ENCODE peak calls at places on chromosomes 1 and 21, in ten cellular contexts. One of them, this sample, is unnamed.
A peak's percentile ranks its signal among the peaks of the same experiment; 100 is the strongest.

GRCh38 chr1:115980998-115981993 is 5.0 kb downstream of the SLC22A15 start:
- DNase-seq in Peyer's patch: no peak
- DNase-seq in choroid plexus epithelial cell: peak; percentile 63
- DNase-seq in mesothelial cell of epicardium: no peak
- DNase-seq in BE2C: peak; percentile 20
- DNase-seq in AG04450: no peak
- DNase-seq in omental fat pad: no peak
- DNase-seq in mammary epithelial cell: peak; percentile 51
- DNase-seq in HCT116: peak; percentile 42
- DNase-seq in right lobe of liver: no peak
- DNase-seq in this sample: no peak

GRCh38 chr1:238681451-238681850 is 704.9 kb upstream of the CHRM3 start:
- DNase-seq in Peyer's patch: no peak
- DNase-seq in choroid plexus epithelial cell: peak; percentile 57
- DNase-seq in mesothelial cell of epicardium: no peak
- DNase-seq in BE2C: no peak
- DNase-seq in AG04450: no peak
- DNase-seq in omental fat pad: no peak
- DNase-seq in mammary epithelial cell: no peak
- DNase-seq in HCT116: no peak
- DNase-seq in right lobe of liver: no peak
- DNase-seq in this sample: no peak

GRCh38 chr1:38744452-38745350 is 114.9 kb downstream of the RRAGC start:
- DNase-seq in Peyer's patch: no peak
- DNase-seq in choroid plexus epithelial cell: no peak
- DNase-seq in mesothelial cell of epicardium: no peak
- DNase-seq in BE2C: no peak
- DNase-seq in AG04450: no peak
- DNase-seq in omental fat pad: no peak
- DNase-seq in mammary epithelial cell: no peak
- DNase-seq in HCT116: no peak
- DNase-seq in right lobe of liver: no peak
- DNase-seq in this sample: no peak

GRCh38 chr1:221823566-221823965 is 81.7 kb upstream of the DUSP10 start:
- DNase-seq in Peyer's patch: no peak
- DNase-seq in choroid plexus epithelial cell: no peak
- DNase-seq in mesothelial cell of epicardium: no peak
- DNase-seq in BE2C: no peak
- DNase-seq in AG04450: no peak
- DNase-seq in omental fat pad: no peak
- DNase-seq in mammary epithelial cell: no peak
- DNase-seq in HCT116: no peak
- DNase-seq in right lobe of liver: no peak
- DNase-seq in this sample: no peak

GRCh38 chr1:233707153-233707905 is 93.4 kb downstream of the KCNK1 start:
- DNase-seq in Peyer's patch: no peak
- DNase-seq in choroid plexus epithelial cell: no peak
- DNase-seq in mesothelial cell of epicardium: no peak
- DNase-seq in BE2C: no peak
- DNase-seq in AG04450: no peak
- DNase-seq in omental fat pad: no peak
- DNase-seq in mammary epithelial cell: peak; percentile 89
- DNase-seq in HCT116: peak; percentile 77
- DNase-seq in right lobe of liver: no peak
- DNase-seq in this sample: no peak

GRCh38 chr1:167616521-167616920 is 13.5 kb upstream of the RCSD1 start:
- DNase-seq in Peyer's patch: no peak
- DNase-seq in choroid plexus epithelial cell: no peak
- DNase-seq in mesothelial cell of epicardium: no peak
- DNase-seq in BE2C: no peak
- DNase-seq in AG04450: no peak
- DNase-seq in omental fat pad: no peak
- DNase-seq in mammary epithelial cell: no peak
- DNase-seq in HCT116: no peak
- DNase-seq in right lobe of liver: no peak
- DNase-seq in this sample: no peak

GRCh38 chr1:228960705-228961104 is 225.4 kb downstream of the RHOU start:
- DNase-seq in Peyer's patch: no peak
- DNase-seq in choroid plexus epithelial cell: no peak
- DNase-seq in mesothelial cell of epicardium: no peak
- DNase-seq in BE2C: no peak
- DNase-seq in AG04450: no peak
- DNase-seq in omental fat pad: no peak
- DNase-seq in mammary epithelial cell: no peak
- DNase-seq in HCT116: no peak
- DNase-seq in right lobe of liver: no peak
- DNase-seq in this sample: no peak

GRCh38 chr1:114390361-114390760 is 120.6 kb downstream of the TRIM33 start:
- DNase-seq in Peyer's patch: no peak
- DNase-seq in choroid plexus epithelial cell: no peak
- DNase-seq in mesothelial cell of epicardium: no peak
- DNase-seq in BE2C: no peak
- DNase-seq in AG04450: no peak
- DNase-seq in omental fat pad: no peak
- DNase-seq in mammary epithelial cell: no peak
- DNase-seq in HCT116: no peak
- DNase-seq in right lobe of liver: no peak
- DNase-seq in this sample: no peak

GRCh38 chr21:14551741-14552140 is 5.6 kb upstream of the SAMSN1 start:
- DNase-seq in Peyer's patch: no peak
- DNase-seq in choroid plexus epithelial cell: no peak
- DNase-seq in mesothelial cell of epicardium: no peak
- DNase-seq in BE2C: no peak
- DNase-seq in AG04450: no peak
- DNase-seq in omental fat pad: no peak
- DNase-seq in mammary epithelial cell: no peak
- DNase-seq in HCT116: no peak
- DNase-seq in right lobe of liver: no peak
- DNase-seq in this sample: no peak

GRCh38 chr1:181479137-181479745 is 4.1 kb upstream of the CACNA1E start:
- DNase-seq in Peyer's patch: no peak
- DNase-seq in choroid plexus epithelial cell: peak; percentile 84
- DNase-seq in mesothelial cell of epicardium: no peak
- DNase-seq in BE2C: peak; percentile 28
- DNase-seq in AG04450: peak; percentile 27
- DNase-seq in omental fat pad: no peak
- DNase-seq in mammary epithelial cell: peak; percentile 47
- DNase-seq in HCT116: peak; percentile 59
- DNase-seq in right lobe of liver: peak; percentile 59
- DNase-seq in this sample: no peak

GRCh38 chr1:167301355-167301754 is 80.7 kb downstream of the POU2F1 start:
- DNase-seq in Peyer's patch: no peak
- DNase-seq in choroid plexus epithelial cell: peak; percentile 11
- DNase-seq in mesothelial cell of epicardium: no peak
- DNase-seq in BE2C: no peak
- DNase-seq in AG04450: no peak
- DNase-seq in omental fat pad: no peak
- DNase-seq in mammary epithelial cell: no peak
- DNase-seq in HCT116: no peak
- DNase-seq in right lobe of liver: no peak
- DNase-seq in this sample: no peak

GRCh38 chr1:203520315-203520714 is 26.4 kb downstream of the OPTC start:
- DNase-seq in Peyer's patch: no peak
- DNase-seq in choroid plexus epithelial cell: no peak
- DNase-seq in mesothelial cell of epicardium: no peak
- DNase-seq in BE2C: no peak
- DNase-seq in AG04450: no peak
- DNase-seq in omental fat pad: no peak
- DNase-seq in mammary epithelial cell: no peak
- DNase-seq in HCT116: no peak
- DNase-seq in right lobe of liver: no peak
- DNase-seq in this sample: no peak

GRCh38 chr1:234212764-234213406 is 160.4 kb upstream of the COA6 start:
- DNase-seq in Peyer's patch: no peak
- DNase-seq in choroid plexus epithelial cell: peak; percentile 25
- DNase-seq in mesothelial cell of epicardium: no peak
- DNase-seq in BE2C: peak; percentile 35
- DNase-seq in AG04450: no peak
- DNase-seq in omental fat pad: no peak
- DNase-seq in mammary epithelial cell: peak; percentile 53
- DNase-seq in HCT116: no peak
- DNase-seq in right lobe of liver: no peak
- DNase-seq in this sample: no peak

GRCh38 chr1:7861452-7861851 is 8.6 kb upstream of the UTS2 start:
- DNase-seq in Peyer's patch: no peak
- DNase-seq in choroid plexus epithelial cell: no peak
- DNase-seq in mesothelial cell of epicardium: no peak
- DNase-seq in BE2C: no peak
- DNase-seq in AG04450: no peak
- DNase-seq in omental fat pad: no peak
- DNase-seq in mammary epithelial cell: no peak
- DNase-seq in HCT116: no peak
- DNase-seq in right lobe of liver: no peak
- DNase-seq in this sample: no peak

GRCh38 chr21:32246571-32246970 is 32.3 kb downstream of the MIS18A start:
- DNase-seq in Peyer's patch: no peak
- DNase-seq in choroid plexus epithelial cell: no peak
- DNase-seq in mesothelial cell of epicardium: no peak
- DNase-seq in BE2C: no peak
- DNase-seq in AG04450: no peak
- DNase-seq in omental fat pad: no peak
- DNase-seq in mammary epithelial cell: no peak
- DNase-seq in HCT116: no peak
- DNase-seq in right lobe of liver: no peak
- DNase-seq in this sample: no peak

GRCh38 chr21:32248616-32249550 is 30.0 kb downstream of the MIS18A start:
- DNase-seq in Peyer's patch: no peak
- DNase-seq in choroid plexus epithelial cell: no peak
- DNase-seq in mesothelial cell of epicardium: no peak
- DNase-seq in BE2C: no peak
- DNase-seq in AG04450: no peak
- DNase-seq in omental fat pad: no peak
- DNase-seq in mammary epithelial cell: no peak
- DNase-seq in HCT116: no peak
- DNase-seq in right lobe of liver: no peak
- DNase-seq in this sample: no peak

GRCh38 chr21:32253215-32253641 is 25.6 kb downstream of the MIS18A start:
- DNase-seq in Peyer's patch: no peak
- DNase-seq in choroid plexus epithelial cell: peak; percentile 4
- DNase-seq in mesothelial cell of epicardium: no peak
- DNase-seq in BE2C: peak; percentile 32
- DNase-seq in AG04450: peak; percentile 18
- DNase-seq in omental fat pad: peak; percentile 26
- DNase-seq in mammary epithelial cell: no peak
- DNase-seq in HCT116: no peak
- DNase-seq in right lobe of liver: no peak
- DNase-seq in this sample: no peak

GRCh38 chr21:32252136-32252535 is 26.7 kb downstream of the MIS18A start:
- DNase-seq in Peyer's patch: no peak
- DNase-seq in choroid plexus epithelial cell: no peak
- DNase-seq in mesothelial cell of epicardium: no peak
- DNase-seq in BE2C: no peak
- DNase-seq in AG04450: no peak
- DNase-seq in omental fat pad: no peak
- DNase-seq in mammary epithelial cell: no peak
- DNase-seq in HCT116: no peak
- DNase-seq in right lobe of liver: no peak
- DNase-seq in this sample: no peak

GRCh38 chr21:32249551-32250280 is 29.1 kb downstream of the MIS18A start:
- DNase-seq in Peyer's patch: no peak
- DNase-seq in choroid plexus epithelial cell: no peak
- DNase-seq in mesothelial cell of epicardium: no peak
- DNase-seq in BE2C: no peak
- DNase-seq in AG04450: no peak
- DNase-seq in omental fat pad: no peak
- DNase-seq in mammary epithelial cell: no peak
- DNase-seq in HCT116: no peak
- DNase-seq in right lobe of liver: no peak
- DNase-seq in this sample: no peak
- TF ChIP-seq CTCF in Peyer's patch: no peak
- TF ChIP-seq CTCF in choroid plexus epithelial cell: no peak
- TF ChIP-seq CTCF in mesothelial cell of epicardium: no peak
- TF ChIP-seq CTCF in BE2C: no peak
- TF ChIP-seq CTCF in AG04450: no peak
- TF ChIP-seq CTCF in omental fat pad: no peak
- TF ChIP-seq CTCF in mammary epithelial cell: no peak
- TF ChIP-seq CTCF in HCT116: no peak
- TF ChIP-seq CTCF in right lobe of liver: no peak
- TF ChIP-seq CTCF in this sample: no peak

DNA sequence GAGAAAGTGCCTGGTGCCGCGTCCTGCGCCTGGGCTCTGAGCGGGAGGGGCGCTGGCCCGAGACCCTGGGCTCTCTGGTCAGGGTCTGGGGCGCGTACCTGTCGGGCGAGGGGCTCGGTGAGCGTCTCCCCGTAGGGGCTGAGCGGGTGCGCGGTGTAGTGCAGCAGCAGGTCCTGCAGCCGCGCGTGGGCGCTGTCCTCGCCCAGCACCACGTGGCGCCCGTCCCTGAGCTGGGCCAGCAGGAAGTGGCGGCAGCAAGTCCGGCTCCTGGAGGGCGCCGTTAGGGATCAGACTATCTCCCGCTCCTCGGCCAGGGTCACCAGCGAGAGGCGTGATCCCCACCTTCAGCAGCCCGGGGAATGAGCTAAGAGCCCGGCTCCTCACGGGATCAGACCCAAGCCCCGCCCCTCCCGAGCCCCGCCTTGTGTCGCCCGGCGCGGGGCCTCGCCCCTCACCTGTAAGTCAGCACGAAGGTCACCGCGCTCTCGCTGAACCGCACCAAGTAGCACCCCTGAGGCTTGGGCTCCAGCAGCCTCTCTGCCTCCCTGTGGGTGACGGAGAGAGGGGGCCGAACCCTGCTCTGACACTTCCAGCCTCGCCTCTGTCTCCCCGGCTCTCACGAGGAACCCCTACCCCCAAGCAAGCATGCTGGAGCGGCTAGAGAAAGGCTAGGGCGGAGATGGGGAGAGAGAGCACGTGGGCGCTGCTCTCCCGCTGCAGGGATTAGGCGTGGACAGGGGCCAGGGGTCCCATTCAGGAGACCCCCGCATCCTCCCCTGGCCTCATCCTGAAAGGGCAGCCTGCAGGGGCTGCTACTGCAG is 2.7 kb downstream of the SH2D2A start:
- DNase-seq in Peyer's patch: peak; percentile 62
- DNase-seq in choroid plexus epithelial cell: peak; percentile 68
- DNase-seq in mesothelial cell of epicardium: peak; percentile 69
- DNase-seq in BE2C: peak; percentile 49
- DNase-seq in AG04450: no peak
- DNase-seq in omental fat pad: no peak
- DNase-seq in mammary epithelial cell: no peak
- DNase-seq in HCT116: peak; percentile 19
- DNase-seq in right lobe of liver: peak; percentile 70
- DNase-seq in this sample: no peak
- TF ChIP-seq CTCF in Peyer's patch: peak; percentile 70
- TF ChIP-seq CTCF in choroid plexus epithelial cell: peak; percentile 67
- TF ChIP-seq CTCF in mesothelial cell of epicardium: peak; percentile 44
- TF ChIP-seq CTCF in BE2C: peak; percentile 35
- TF ChIP-seq CTCF in AG04450: peak; percentile 49
- TF ChIP-seq CTCF in omental fat pad: no peak
- TF ChIP-seq CTCF in mammary epithelial cell: peak; percentile 61
- TF ChIP-seq CTCF in HCT116: peak; percentile 73
- TF ChIP-seq CTCF in right lobe of liver: peak; percentile 44
- TF ChIP-seq CTCF in this sample: peak; percentile 79

GRCh38 chr1:198056255-198056654 is 100.5 kb upstream of the NEK7 start:
- DNase-seq in Peyer's patch: no peak
- DNase-seq in choroid plexus epithelial cell: no peak
- DNase-seq in mesothelial cell of epicardium: no peak
- DNase-seq in BE2C: peak; percentile 57
- DNase-seq in AG04450: no peak
- DNase-seq in omental fat pad: no peak
- DNase-seq in mammary epithelial cell: no peak
- DNase-seq in HCT116: no peak
- DNase-seq in right lobe of liver: no peak
- DNase-seq in this sample: peak; percentile 66
- TF ChIP-seq CTCF in Peyer's patch: no peak
- TF ChIP-seq CTCF in choroid plexus epithelial cell: peak; percentile 42
- TF ChIP-seq CTCF in mesothelial cell of epicardium: no peak
- TF ChIP-seq CTCF in BE2C: peak; percentile 64
- TF ChIP-seq CTCF in AG04450: peak; percentile 19
- TF ChIP-seq CTCF in omental fat pad: no peak
- TF ChIP-seq CTCF in mammary epithelial cell: peak; percentile 28
- TF ChIP-seq CTCF in HCT116: peak; percentile 49
- TF ChIP-seq CTCF in right lobe of liver: peak; percentile 32
- TF ChIP-seq CTCF in this sample: no peak

GRCh38 chr1:159228554-159228953 is 23.9 kb downstream of the ACKR1 start:
- DNase-seq in Peyer's patch: no peak
- DNase-seq in choroid plexus epithelial cell: no peak
- DNase-seq in mesothelial cell of epicardium: no peak
- DNase-seq in BE2C: no peak
- DNase-seq in AG04450: no peak
- DNase-seq in omental fat pad: no peak
- DNase-seq in mammary epithelial cell: no peak
- DNase-seq in HCT116: no peak
- DNase-seq in right lobe of liver: no peak
- DNase-seq in this sample: no peak
- TF ChIP-seq CTCF in Peyer's patch: no peak
- TF ChIP-seq CTCF in choroid plexus epithelial cell: no peak
- TF ChIP-seq CTCF in mesothelial cell of epicardium: no peak
- TF ChIP-seq CTCF in BE2C: no peak
- TF ChIP-seq CTCF in AG04450: no peak
- TF ChIP-seq CTCF in omental fat pad: no peak
- TF ChIP-seq CTCF in mammary epithelial cell: no peak
- TF ChIP-seq CTCF in HCT116: no peak
- TF ChIP-seq CTCF in right lobe of liver: no peak
- TF ChIP-seq CTCF in this sample: no peak